ENCODE peak calls at places on chromosome 20, in seven cellular contexts. T, Q, H, R, N, S and J are unnamed samples.

GRCh38 chr20:35506179-35506578 is 23.3 kb downstream of the C20orf173 start:
- DNase-seq in T (no peak), Q (no peak), H (no peak), R (no peak), N (no peak), S (no peak), J (no peak)

GRCh38 chr20:25276533-25277050 is 28.7 kb downstream of the PYGB start:
- DNase-seq in T (no peak), Q (no peak), H (no peak), R (no peak), N (no peak), S (peak), J (no peak)

GRCh38 chr20:37524859-37525708 is 2.6 kb downstream of the BLCAP start:
- DNase-seq in T (peak), Q (no peak), H (peak), R (peak), N (peak), S (no peak), J (peak)

GRCh38 chr20:12047838-12048432 is 130.2 kb downstream of the BTBD3 start:
- DNase-seq in T (no peak), Q (no peak), H (no peak), R (no peak), N (no peak), S (no peak), J (no peak)

GRCh38 chr20:1362484-1362883 is 30.4 kb downstream of the FKBP1A start:
- DNase-seq in T (no peak), Q (no peak), H (no peak), R (no peak), N (no peak), S (no peak), J (no peak)

GRCh38 chr20:61806995-61807394 is 258.7 kb downstream of the TAF4 start:
- DNase-seq in T (no peak), Q (no peak), H (no peak), R (no peak), N (no peak), S (no peak), J (no peak)

GRCh38 chr20:50995506-50995905 is 27.4 kb downstream of the KCNG1 start:
- DNase-seq in T (peak), Q (no peak), H (no peak), R (no peak), N (no peak), S (no peak), J (no peak)

GRCh38 chr20:49381558-49382493 is 100.6 kb downstream of the KCNB1 start:
- DNase-seq in T (peak), Q (no peak), H (no peak), R (peak), N (no peak), S (peak), J (peak)

GRCh38 chr20:39181490-39181889 is 219.3 kb downstream of the DHX35 start:
- DNase-seq in T (no peak), Q (no peak), H (no peak), R (no peak), N (no peak), S (no peak), J (no peak)

GRCh38 chr20:43037605-43038309 is 151.9 kb downstream of the PTPRT start:
- DNase-seq in T (no peak), Q (no peak), H (no peak), R (no peak), N (no peak), S (no peak), J (no peak)

GRCh38 chr20:4919047-4919704 is 82.1 kb downstream of the SLC23A2 start:
- DNase-seq in T (no peak), Q (no peak), H (no peak), R (no peak), N (no peak), S (no peak), J (peak)

GRCh38 chr20:62553838-62554161 is 78.0 kb upstream of the GATA5 start:
- DNase-seq in T (no peak), Q (no peak), H (no peak), R (no peak), N (no peak), S (no peak), J (no peak)

GRCh38 chr20:50283922-50284810 is 93.5 kb downstream of the CEBPB start:
- DNase-seq in T (peak), Q (no peak), H (no peak), R (peak), N (peak), S (no peak), J (peak)

GRCh38 chr20:38173237-38174156 is 8.4 kb upstream of the TGM2 start:
- DNase-seq in T (peak), Q (no peak), H (no peak), R (peak), N (peak), S (peak), J (no peak)

GRCh38 chr20:42949865-42950264 is 239.8 kb downstream of the PTPRT start:
- DNase-seq in T (no peak), Q (no peak), H (no peak), R (no peak), N (no peak), S (no peak), J (no peak)

GRCh38 chr20:63082308-63082938 is 75.7 kb upstream of the BHLHE23 start:
- DNase-seq in T (peak), Q (no peak), H (peak), R (peak), N (no peak), S (peak), J (no peak)

GRCh38 chr20:63303095-63303666 is 10.2 kb downstream of the COL20A1 start:
- DNase-seq in T (no peak), Q (no peak), H (no peak), R (no peak), N (no peak), S (no peak), J (no peak)

GRCh38 chr20:44137210-44137781 is 49.7 kb downstream of the JPH2 start:
- DNase-seq in T (peak), Q (no peak), H (no peak), R (no peak), N (peak), S (peak), J (no peak)

GRCh38 chr20:38799248-38799647 is 6.2 kb upstream of the PPP1R16B start:
- DNase-seq in T (no peak), Q (no peak), H (no peak), R (no peak), N (no peak), S (no peak), J (no peak)

GRCh38 chr20:25461281-25461650 is 53.8 kb downstream of the GINS1 start:
- DNase-seq in T (no peak), Q (no peak), H (no peak), R (no peak), N (no peak), S (no peak), J (no peak)

GRCh38 chr20:25309395-25310267 is 61.7 kb downstream of the PYGB start:
- DNase-seq in T (peak), Q (no peak), H (no peak), R (peak), N (peak), S (peak), J (no peak)

GRCh38 chr20:36501367-36502006 is 39.8 kb upstream of the MYL9 start:
- DNase-seq in T (no peak), Q (no peak), H (no peak), R (no peak), N (no peak), S (no peak), J (no peak)

GRCh38 chr20:10524034-10524476 is 89.0 kb downstream of the SLX4IP start:
- DNase-seq in T (peak), Q (no peak), H (no peak), R (no peak), N (no peak), S (peak), J (no peak)

GRCh38 chr20:62066339-62066982 is 780 bp upstream of the TAF4 start:
- DNase-seq in T (peak), Q (peak), H (peak), R (peak), N (peak), S (no peak), J (peak)

GRCh38 chr20:60062431-60063336 is 104.5 kb downstream of the CDH26 start:
- DNase-seq in T (peak), Q (no peak), H (no peak), R (no peak), N (no peak), S (no peak), J (no peak)

GRCh38 chr20:19779634-19780033 is 21.6 kb downstream of the RIN2 start:
- DNase-seq in T (peak), Q (no peak), H (no peak), R (no peak), N (no peak), S (no peak), J (no peak)

GRCh38 chr20:11588875-11589274 is 328.8 kb upstream of the BTBD3 start:
- DNase-seq in T (no peak), Q (no peak), H (no peak), R (no peak), N (no peak), S (no peak), J (no peak)

GRCh38 chr20:57076202-57076651 is 190.2 kb downstream of the BMP7 start:
- DNase-seq in T (peak), Q (no peak), H (no peak), R (peak), N (no peak), S (no peak), J (no peak)

GRCh38 chr20:16576219-16576618 is 3.0 kb upstream of the KIF16B start:
- DNase-seq in T (no peak), Q (no peak), H (no peak), R (no peak), N (no peak), S (no peak), J (no peak)

GRCh38 chr20:52105045-52105572 is 86.5 kb downstream of the ZFP64 start:
- DNase-seq in T (peak), Q (peak), H (no peak), R (peak), N (no peak), S (peak), J (no peak)